ENCODE peak calls at places on chromosomes 1 and 21, in seven cellular contexts. W is stimulated activated CD8-positive, alpha-beta memory T cell treated with anti-CD3 and anti-CD28 coated beads, Interleukin-4, amount 100 ng/mL, for 48 hours; A is NCI-H1105; T is substantia nigra; U is PC-9; X is A549; K is brain microvascular endothelial cell. I is an unnamed sample.

GRCh38 chr1:155859234-155859829 is at the start of gene SYT11:
- DNase-seq in U (peak; percentile 88), K (peak; percentile 88), W (peak; percentile 98), A (peak; percentile 99), T (peak; percentile 96), X (peak; percentile 91), I (peak; percentile 93)

GRCh38 chr1:59184506-59184905 is 112.4 kb upstream of the FGGY start:
- DNase-seq in A (no peak), K (no peak), X (no peak), T (no peak), U (no peak), W (no peak), I (no peak)

GRCh38 chr1:21633141-21633755 is 35.9 kb downstream of the RAP1GAP start:
- DNase-seq in A (no peak), W (no peak), K (no peak), U (no peak), T (no peak), X (no peak), I (no peak)

GRCh38 chr1:205340674-205341073 is 16.0 kb downstream of the KLHDC8A start:
- DNase-seq in X (no peak), W (no peak), K (no peak), T (no peak), A (no peak), U (no peak), I (no peak)

GRCh38 chr1:99207216-99207615 is 57.1 kb upstream of the PLPPR4 start:
- DNase-seq in A (no peak), T (no peak), X (no peak), W (no peak), K (no peak), U (peak; percentile 32), I (no peak)

GRCh38 chr1:117562581-117563491 is 43.0 kb upstream of the TENT5C start:
- DNase-seq in A (no peak), X (no peak), W (no peak), K (no peak), T (no peak), U (no peak), I (no peak)

GRCh38 chr1:198135366-198135765 is 21.4 kb upstream of the NEK7 start:
- DNase-seq in K (no peak), T (no peak), X (no peak), U (peak; percentile 77), A (no peak), W (no peak), I (no peak)

GRCh38 chr1:164667010-164667409 is 108.0 kb downstream of the PBX1 start:
- DNase-seq in K (no peak), X (no peak), U (no peak), A (no peak), T (no peak), W (no peak), I (no peak)

GRCh38 chr1:59738152-59738551 is 76.6 kb upstream of the HOOK1 start:
- DNase-seq in U (no peak), T (no peak), W (no peak), A (no peak), X (no peak), K (no peak), I (peak; percentile 85)

GRCh38 chr1:218480137-218480536 is 135.0 kb downstream of the TGFB2 start:
- DNase-seq in X (no peak), W (no peak), A (no peak), K (peak; percentile 99), T (no peak), U (no peak), I (peak; percentile 82)

GRCh38 chr1:155970531-155971167 is 7.7 kb downstream of the ARHGEF2 start:
- DNase-seq in A (no peak), W (peak; percentile 55), U (no peak), T (peak; percentile 71), K (peak; percentile 71), X (no peak), I (no peak)

GRCh38 chr1:39720094-39720999 is 18.3 kb upstream of the PPIE start:
- DNase-seq in X (no peak), T (no peak), A (peak; percentile 63), K (peak; percentile 24), U (peak; percentile 61), W (no peak), I (peak; percentile 43)

GRCh38 chr21:39775816-39776215 is 30.8 kb downstream of the IGSF5 start:
- DNase-seq in T (no peak), X (no peak), U (no peak), K (no peak), A (no peak), W (no peak), I (no peak)

GRCh38 chr1:82245345-82246014 is 444.7 kb downstream of the ADGRL2 start:
- DNase-seq in W (no peak), T (no peak), K (no peak), U (peak; percentile 10), X (no peak), A (no peak), I (no peak)

GRCh38 chr1:228459091-228459993 is 27.8 kb upstream of the RNF187 start:
- DNase-seq in U (no peak), X (peak; percentile 93), K (peak; percentile 79), W (peak; percentile 78), T (no peak), A (no peak), I (peak; percentile 85)

GRCh38 chr1:206708058-206708457 is 23.4 kb downstream of the MAPKAPK2 start:
- DNase-seq in A (no peak), K (no peak), X (no peak), W (no peak), T (no peak), U (peak; percentile 57), I (no peak)

GRCh38 chr1:99648107-99648506 is 2.2 kb downstream of the PALMD start:
- DNase-seq in W (no peak), U (no peak), A (peak; percentile 8), T (no peak), K (no peak), X (peak; percentile 28), I (peak; percentile 64)

GRCh38 chr1:30232288-30232899 is 491.0 kb downstream of the MATN1 start:
- DNase-seq in W (peak; percentile 42), T (no peak), X (peak; percentile 5), U (no peak), A (peak; percentile 13), K (no peak), I (no peak)

GRCh38 chr1:939511-940107 is 15.9 kb downstream of the SAMD11 start:
- DNase-seq in A (no peak), X (no peak), K (no peak), U (no peak), T (no peak), W (no peak), I (no peak)

GRCh38 chr1:73491641-73492040 is 706.3 kb downstream of the LRRIQ3 start:
- DNase-seq in X (no peak), W (no peak), K (no peak), U (no peak), T (no peak), A (no peak), I (peak; percentile 31)

GRCh38 chr1:13699510-13699909 is 478 bp upstream of the PRDM2 start:
- DNase-seq in A (no peak), T (no peak), K (peak; percentile 10), W (no peak), X (no peak), U (no peak), I (no peak)

GRCh38 chr1:109327285-109327684 is 20.5 kb upstream of the MYBPHL start:
- DNase-seq in X (no peak), A (no peak), K (no peak), U (no peak), W (no peak), T (no peak), I (no peak)

GRCh38 chr1:14522331-14523241 is 75.9 kb upstream of the KAZN start:
- DNase-seq in K (peak; percentile 6), T (no peak), W (no peak), X (no peak), U (no peak), A (no peak), I (peak; percentile 70)

GRCh38 chr1:98523256-98523655 is 138.3 kb upstream of the SNX7 start:
- DNase-seq in W (no peak), U (peak; percentile 39), K (peak; percentile 5), A (no peak), X (no peak), T (no peak), I (no peak)

GRCh38 chr1:56466541-56466940 is 112.8 kb downstream of the PLPP3 start:
- DNase-seq in A (no peak), T (no peak), X (no peak), U (no peak), K (no peak), W (no peak), I (no peak)

GRCh38 chr1:2368053-2368744 is 23.2 kb downstream of the MORN1 start:
- DNase-seq in X (no peak), W (no peak), A (no peak), K (no peak), T (no peak), U (peak; percentile 20), I (no peak)

GRCh38 chr1:33072707-33073106 is 8.2 kb upstream of the AZIN2 start:
- DNase-seq in T (no peak), U (no peak), W (no peak), A (no peak), X (no peak), K (no peak), I (no peak)

GRCh38 chr1:198281911-198282310 is 125.1 kb downstream of the NEK7 start:
- DNase-seq in W (no peak), U (no peak), A (no peak), T (no peak), X (no peak), K (no peak), I (no peak)

GRCh38 chr1:221779771-221780170 is 37.9 kb upstream of the DUSP10 start:
- DNase-seq in A (no peak), K (no peak), T (no peak), W (no peak), U (no peak), X (no peak), I (no peak)

GRCh38 chr1:155137550-155137949 is 1.9 kb downstream of the SLC50A1 start:
- DNase-seq in T (no peak), A (no peak), K (no peak), W (no peak), X (no peak), U (no peak), I (no peak)

GRCh38 chr1:197042676-197043341 is 24.3 kb downstream of the F13B start:
- DNase-seq in A (peak; percentile 43), U (no peak), W (no peak), K (no peak), T (no peak), X (no peak), I (no peak)

GRCh38 chr21:33268736-33269441 is 2.7 kb downstream of the IL10RB start:
- DNase-seq in W (peak; percentile 60), A (peak; percentile 86), K (no peak), U (peak; percentile 92), T (no peak), X (no peak), I (no peak)

GRCh38 chr1:72100766-72101165 is 181.6 kb downstream of the NEGR1 start:
- DNase-seq in K (no peak), T (no peak), X (no peak), A (no peak), U (no peak), W (no peak), I (no peak)

GRCh38 chr21:22201142-22201541 is 1202.9 kb downstream of the NCAM2 start:
- DNase-seq in U (no peak), K (no peak), T (no peak), X (no peak), W (no peak), A (no peak), I (no peak)

GRCh38 chr1:156493154-156493631 is 7.4 kb downstream of the MEF2D start:
- DNase-seq in X (no peak), T (peak; percentile 24), K (no peak), A (no peak), U (no peak), W (no peak), I (no peak)

GRCh38 chr1:9816199-9816598 is 7.6 kb downstream of the CLSTN1 start:
- DNase-seq in T (no peak), W (no peak), U (no peak), X (no peak), K (no peak), A (no peak), I (no peak)

GRCh38 chr1:72547412-72547811 is 265.1 kb upstream of the NEGR1 start:
- DNase-seq in U (no peak), T (no peak), W (no peak), A (no peak), K (no peak), X (no peak), I (no peak)

GRCh38 chr21:42991992-42992740 is 17.8 kb downstream of the PKNOX1 start:
- DNase-seq in X (no peak), T (no peak), W (no peak), K (peak; percentile 90), A (no peak), U (no peak), I (peak; percentile 61)